ENCODE peak calls at places on chromosomes 4 and X, in five cellular contexts. A is Karpas-422; K is left ventricle myocardium inferior; O is pancreas; V is naive thymus-derived CD4-positive, alpha-beta T cell. M is an unnamed sample.

GRCh38 chr4:24856586-24856985 is 56.3 kb downstream of the CCDC149 start:
- DNase-seq in K (no peak), A (no peak), O (no peak), V (no peak), M (no peak)

GRCh38 chr4:45155081-45155777 is 428.9 kb upstream of the GNPDA2 start:
- DNase-seq in A (no peak), K (no peak), O (no peak), V (no peak), M (no peak)

GRCh38 chr4:6906046-6906445 is 3.6 kb upstream of the TBC1D14 start:
- DNase-seq in V (no peak), K (no peak), O (no peak), A (no peak), M (no peak)

GRCh38 chr4:107989162-107989536 is 540 bp upstream of the HADH start:
- DNase-seq in O (no peak), K (no peak), V (no peak), A (peak; percentile 52), M (no peak)

GRCh38 chrX:83469551-83469950 is 38.5 kb upstream of the POU3F4 start:
- DNase-seq in O (no peak), A (peak; percentile 74), K (no peak), V (no peak), M (no peak)

GRCh38 chr4:1299301-1299860 is 9.7 kb downstream of the MAEA start:
- DNase-seq in K (no peak), A (no peak), O (no peak), V (no peak), M (no peak)

GRCh38 chr4:164509951-164510350 is 244.0 kb upstream of the SMIM31 start:
- DNase-seq in O (no peak), V (no peak), K (no peak), A (no peak), M (no peak)

GRCh38 chr4:112147697-112148096 is 2.4 kb downstream of the FAM241A start:
- DNase-seq in K (peak; percentile 18), V (no peak), O (no peak), A (no peak), M (no peak)

GRCh38 chrX:149877157-149877556 is 3.8 kb upstream of the MAGEA8 start:
- DNase-seq in V (no peak), A (no peak), O (no peak), K (no peak), M (no peak)

GRCh38 chrX:119292445-119292844 is 56.4 kb downstream of the PGRMC1 start:
- DNase-seq in K (no peak), V (no peak), A (peak; percentile 43), O (no peak), M (no peak)

GRCh38 chr4:137263206-137263605 is 269.1 kb downstream of the PCDH18 start:
- DNase-seq in O (no peak), V (no peak), K (no peak), A (no peak), M (no peak)

GRCh38 chr4:137266511-137266910 is 265.8 kb downstream of the PCDH18 start:
- DNase-seq in V (no peak), K (no peak), O (no peak), A (no peak), M (no peak)

DNA sequence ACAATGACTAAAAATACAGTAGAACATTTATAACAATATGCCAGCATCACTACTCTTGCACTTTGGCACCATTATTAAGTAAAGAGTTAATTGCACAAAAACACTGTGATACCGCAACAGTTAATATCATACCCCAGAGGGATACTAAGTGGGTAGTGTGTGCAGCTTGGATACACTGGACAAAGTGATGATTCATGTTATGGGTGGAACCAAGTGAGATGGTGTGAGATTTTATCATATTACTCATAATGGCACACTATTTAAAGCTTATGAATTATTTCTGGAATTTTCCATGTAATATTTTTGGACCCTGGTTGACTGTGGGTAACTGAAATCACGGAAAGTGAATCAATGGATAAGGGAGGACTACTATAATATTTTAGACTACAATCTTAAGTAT is 265.3 kb downstream of the PCDH18 start:
- DNase-seq in V (no peak), O (no peak), A (no peak), K (no peak), M (no peak)
- H3K27ac ChIP-seq in V (no peak overlapping the region), O (no peak overlapping the region), A (no peak overlapping the region), K (no peak overlapping the region), M (no peak overlapping the region)

GRCh38 chr4:87018751-87019150 is 83.9 kb downstream of the AFF1 start:
- DNase-seq in V (no peak), K (no peak), O (no peak), A (no peak), M (no peak)
- H3K4me1 ChIP-seq in V (peaks cover 12% of the 10 kb centered on the region), K (peaks cover 97% of the 10 kb centered on the region), O (peaks cover 31% of the 10 kb centered on the region), A (no peaks in the 10 kb centered on the region), M (peaks cover 64% of the 10 kb centered on the region)

GRCh38 chrX:30309139-30309571 is at the start of gene NR0B1:
- DNase-seq in O (no peak), K (no peak), A (no peak), V (no peak), M (no peak)

GRCh38 chrX:30310429-30311206 is 1.4 kb upstream of the NR0B1 start:
- DNase-seq in V (no peak), K (no peak), A (no peak), O (no peak), M (no peak)

GRCh38 chrX:30312858-30313257 is 3.7 kb upstream of the NR0B1 start:
- DNase-seq in O (no peak), V (no peak), K (no peak), A (no peak), M (no peak)

GRCh38 chrX:30317308-30317707 is 8.1 kb upstream of the NR0B1 start:
- DNase-seq in K (no peak), V (no peak), A (no peak), O (no peak), M (no peak)

GRCh38 chrX:30313322-30313721 is 4.1 kb upstream of the NR0B1 start:
- DNase-seq in O (no peak), A (no peak), V (no peak), K (no peak), M (no peak)
- H3K36me3 ChIP-seq in O (no peaks in the 10 kb centered on the region), A (no peaks in the 10 kb centered on the region), V (no peaks in the 10 kb centered on the region), K (no peaks in the 10 kb centered on the region), M (no peaks in the 10 kb centered on the region)

GRCh38 chr4:149409186-149410056 is 406.2 kb downstream of the IQCM start:
- DNase-seq in K (peak; percentile 51), V (no peak), O (no peak), A (no peak), M (no peak)
- H3K27ac ChIP-seq in K (peak overlapping the region; percentile 84), V (no peak overlapping the region), O (no peak overlapping the region), A (no peak overlapping the region), M (no peak overlapping the region)

GRCh38 chr4:70687821-70688794 is at the start of gene UTP3:
- DNase-seq in V (peak; percentile 85), O (peak; percentile 95), A (peak; percentile 98), K (peak; percentile 94), M (peak; percentile 94)

GRCh38 chr4:70688795-70689231 is 481 bp downstream of the UTP3 start:
- DNase-seq in A (no peak), O (no peak), K (no peak), V (no peak), M (peak; percentile 11)
- H3K4me1 ChIP-seq in A (peaks cover 30% of the 10 kb centered on the region), O (peaks cover 17% of the 10 kb centered on the region), K (peaks cover 49% of the 10 kb centered on the region), V (peaks cover 7% of the 10 kb centered on the region), M (peaks cover 37% of the 10 kb centered on the region)

DNA sequence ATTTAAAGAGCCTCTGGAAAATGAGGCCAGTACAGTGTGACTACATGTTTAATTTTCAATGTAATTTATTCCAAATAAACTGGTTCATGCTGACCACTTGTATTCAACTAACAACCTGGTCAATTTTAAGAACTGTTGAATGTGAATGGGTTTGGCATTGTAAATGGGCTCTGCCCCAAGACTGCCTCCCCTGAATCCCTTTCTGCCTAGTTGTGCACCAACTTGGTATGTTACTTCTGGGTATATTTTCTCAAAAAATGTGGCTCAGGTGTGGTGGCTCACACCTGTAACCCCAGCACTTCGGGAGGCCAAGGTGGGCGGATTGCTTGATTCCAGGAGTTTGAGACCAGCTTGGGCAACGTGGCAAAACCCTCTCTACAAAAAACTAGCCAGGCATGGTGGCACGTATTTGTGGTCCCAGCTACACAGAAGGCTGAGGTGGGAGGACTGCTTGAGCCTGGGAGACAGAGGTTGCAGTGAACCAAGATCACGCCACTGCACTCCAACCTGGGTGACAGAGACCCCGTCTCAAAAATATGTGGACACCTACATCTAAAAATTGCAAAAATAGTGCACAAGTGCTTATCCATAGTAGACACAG is 7.2 kb downstream of the RPL9 start:
- DNase-seq in O (no peak), K (no peak), A (no peak), V (no peak), M (no peak)
- H3K36me3 ChIP-seq in O (peaks cover 3% of the 10 kb centered on the region), K (peaks cover 55% of the 10 kb centered on the region), A (peaks cover 60% of the 10 kb centered on the region), V (peaks cover 53% of the 10 kb centered on the region), M (peaks cover 48% of the 10 kb centered on the region)

DNA sequence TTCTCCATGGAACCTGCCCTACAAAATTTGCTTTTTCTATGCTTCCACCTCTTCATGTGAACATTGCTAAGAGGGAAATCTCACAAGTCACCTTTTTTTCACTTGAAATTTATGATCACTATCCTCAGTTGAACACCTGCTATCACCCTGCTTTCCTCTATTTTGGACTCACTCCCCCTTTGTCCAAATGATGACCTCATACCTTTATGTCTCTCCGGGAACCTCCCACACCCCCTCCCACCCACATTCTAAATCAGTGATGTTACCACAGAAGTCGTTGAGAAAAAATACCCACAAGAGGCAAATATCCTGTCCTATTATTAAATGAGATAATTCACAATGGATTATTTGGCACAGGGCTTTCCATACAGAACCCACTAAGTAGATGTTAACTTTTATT is 156.5 kb downstream of the RNF150 start:
- DNase-seq in A (no peak), O (no peak), K (no peak), V (no peak), M (no peak)
- H3K27ac ChIP-seq in A (no peak overlapping the region), O (no peak overlapping the region), K (no peak overlapping the region), V (no peak overlapping the region), M (no peak overlapping the region)

DNA sequence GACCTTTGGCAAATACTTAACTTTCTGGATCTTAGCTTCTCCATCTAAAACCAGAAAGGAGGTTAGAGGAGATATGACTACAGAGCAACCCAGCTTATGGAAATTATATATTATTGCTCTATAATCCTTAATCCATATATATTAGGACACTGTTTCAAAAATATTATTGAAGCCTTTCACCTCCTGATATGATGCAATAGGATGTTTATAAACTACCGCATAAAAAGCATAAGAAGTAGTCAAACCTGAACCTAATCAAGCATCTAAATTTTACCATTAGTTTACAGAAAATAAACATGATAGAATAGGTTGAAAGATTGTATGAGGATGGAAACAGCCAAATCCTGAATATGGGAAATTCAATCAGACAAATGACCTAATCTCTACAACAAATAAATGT is 5.6 kb upstream of the FAM200B start:
- DNase-seq in V (no peak), O (no peak), K (no peak), A (no peak), M (no peak)
- H3K4me1 ChIP-seq in V (no peaks in the 10 kb centered on the region), O (peaks cover 4% of the 10 kb centered on the region), K (peaks cover 4% of the 10 kb centered on the region), A (peaks cover 62% of the 10 kb centered on the region), M (no peaks in the 10 kb centered on the region)

M was measured in CD4-positive, alpha-beta memory T cell.